ENCODE peak calls at places on chromosomes 5 and 9, in ten cellular contexts. One of them, this sample, is unnamed.

GRCh38 chr9:133334161-133334560 is 1.8 kb downstream of the SURF6 start:
- DNase-seq in cardiac fibroblast: no peak
- DNase-seq in lower lobe of right lung: peak
- DNase-seq in choroid plexus epithelial cell: no peak
- DNase-seq in NAMALWA: no peak
- DNase-seq in body of pancreas: no peak
- DNase-seq in CD8-positive, alpha-beta memory T cell: no peak
- DNase-seq in OCI-LY7: peak
- DNase-seq in CMK: no peak
- DNase-seq in WTC11: peak
- DNase-seq in this sample: no peak

GRCh38 chr5:154138701-154139100 is 51.8 kb upstream of the GALNT10 start:
- DNase-seq in cardiac fibroblast: no peak
- DNase-seq in lower lobe of right lung: no peak
- DNase-seq in choroid plexus epithelial cell: no peak
- DNase-seq in NAMALWA: no peak
- DNase-seq in body of pancreas: peak
- DNase-seq in CD8-positive, alpha-beta memory T cell: no peak
- DNase-seq in OCI-LY7: no peak
- DNase-seq in CMK: no peak
- DNase-seq in WTC11: no peak
- DNase-seq in this sample: no peak

GRCh38 chr5:11143456-11144267 is 382.6 kb upstream of the DAP start:
- DNase-seq in cardiac fibroblast: no peak
- DNase-seq in lower lobe of right lung: no peak
- DNase-seq in choroid plexus epithelial cell: no peak
- DNase-seq in NAMALWA: no peak
- DNase-seq in body of pancreas: no peak
- DNase-seq in CD8-positive, alpha-beta memory T cell: no peak
- DNase-seq in OCI-LY7: no peak
- DNase-seq in CMK: no peak
- DNase-seq in WTC11: no peak
- DNase-seq in this sample: no peak

GRCh38 chr5:39423331-39423751 is 1.4 kb downstream of the DAB2 start:
- DNase-seq in cardiac fibroblast: no peak
- DNase-seq in lower lobe of right lung: no peak
- DNase-seq in choroid plexus epithelial cell: no peak
- DNase-seq in NAMALWA: no peak
- DNase-seq in body of pancreas: no peak
- DNase-seq in CD8-positive, alpha-beta memory T cell: no peak
- DNase-seq in OCI-LY7: no peak
- DNase-seq in CMK: no peak
- DNase-seq in WTC11: peak
- DNase-seq in this sample: no peak

GRCh38 chr5:9653811-9654210 is 23.7 kb upstream of the TAS2R1 start:
- DNase-seq in cardiac fibroblast: peak
- DNase-seq in lower lobe of right lung: no peak
- DNase-seq in choroid plexus epithelial cell: peak
- DNase-seq in NAMALWA: no peak
- DNase-seq in body of pancreas: peak
- DNase-seq in CD8-positive, alpha-beta memory T cell: no peak
- DNase-seq in OCI-LY7: no peak
- DNase-seq in CMK: no peak
- DNase-seq in WTC11: no peak
- DNase-seq in this sample: peak

GRCh38 chr9:36056896-36057295 is 20.2 kb downstream of the RECK start:
- DNase-seq in cardiac fibroblast: no peak
- DNase-seq in lower lobe of right lung: no peak
- DNase-seq in choroid plexus epithelial cell: no peak
- DNase-seq in NAMALWA: no peak
- DNase-seq in body of pancreas: no peak
- DNase-seq in CD8-positive, alpha-beta memory T cell: no peak
- DNase-seq in OCI-LY7: no peak
- DNase-seq in CMK: no peak
- DNase-seq in WTC11: no peak
- DNase-seq in this sample: no peak

GRCh38 chr5:35183243-35183955 is 46.9 kb downstream of the PRLR start:
- DNase-seq in cardiac fibroblast: peak
- DNase-seq in lower lobe of right lung: no peak
- DNase-seq in choroid plexus epithelial cell: peak
- DNase-seq in NAMALWA: peak
- DNase-seq in body of pancreas: peak
- DNase-seq in CD8-positive, alpha-beta memory T cell: no peak
- DNase-seq in OCI-LY7: peak
- DNase-seq in CMK: no peak
- DNase-seq in WTC11: peak
- DNase-seq in this sample: no peak

GRCh38 chr9:134341306-134341705 is 15.1 kb downstream of the RXRA start:
- DNase-seq in cardiac fibroblast: no peak
- DNase-seq in lower lobe of right lung: peak
- DNase-seq in choroid plexus epithelial cell: no peak
- DNase-seq in NAMALWA: no peak
- DNase-seq in body of pancreas: peak
- DNase-seq in CD8-positive, alpha-beta memory T cell: no peak
- DNase-seq in OCI-LY7: no peak
- DNase-seq in CMK: no peak
- DNase-seq in WTC11: no peak
- DNase-seq in this sample: no peak

GRCh38 chr5:115168829-115169391 is 798 bp downstream of the TRIM36 start:
- DNase-seq in cardiac fibroblast: no peak
- DNase-seq in lower lobe of right lung: no peak
- DNase-seq in choroid plexus epithelial cell: peak
- DNase-seq in NAMALWA: peak
- DNase-seq in body of pancreas: peak
- DNase-seq in CD8-positive, alpha-beta memory T cell: no peak
- DNase-seq in OCI-LY7: no peak
- DNase-seq in CMK: no peak
- DNase-seq in WTC11: peak
- DNase-seq in this sample: no peak

GRCh38 chr5:178207917-178208280 is 3.6 kb downstream of the HNRNPAB start:
- DNase-seq in cardiac fibroblast: no peak
- DNase-seq in lower lobe of right lung: no peak
- DNase-seq in choroid plexus epithelial cell: no peak
- DNase-seq in NAMALWA: peak
- DNase-seq in body of pancreas: no peak
- DNase-seq in CD8-positive, alpha-beta memory T cell: no peak
- DNase-seq in OCI-LY7: no peak
- DNase-seq in CMK: no peak
- DNase-seq in WTC11: no peak
- DNase-seq in this sample: no peak

GRCh38 chr5:169695919-169696490 is 58.9 kb downstream of the DOCK2 start:
- DNase-seq in cardiac fibroblast: peak
- DNase-seq in lower lobe of right lung: no peak
- DNase-seq in choroid plexus epithelial cell: peak
- DNase-seq in NAMALWA: no peak
- DNase-seq in body of pancreas: no peak
- DNase-seq in CD8-positive, alpha-beta memory T cell: no peak
- DNase-seq in OCI-LY7: no peak
- DNase-seq in CMK: no peak
- DNase-seq in WTC11: no peak
- DNase-seq in this sample: no peak

GRCh38 chr5:40333459-40334241 is 346.1 kb upstream of the PTGER4 start:
- DNase-seq in cardiac fibroblast: peak
- DNase-seq in lower lobe of right lung: no peak
- DNase-seq in choroid plexus epithelial cell: peak
- DNase-seq in NAMALWA: no peak
- DNase-seq in body of pancreas: no peak
- DNase-seq in CD8-positive, alpha-beta memory T cell: no peak
- DNase-seq in OCI-LY7: no peak
- DNase-seq in CMK: no peak
- DNase-seq in WTC11: no peak
- DNase-seq in this sample: no peak

GRCh38 chr5:67416986-67417385 is 220.4 kb upstream of the CD180 start:
- DNase-seq in cardiac fibroblast: no peak
- DNase-seq in lower lobe of right lung: no peak
- DNase-seq in choroid plexus epithelial cell: no peak
- DNase-seq in NAMALWA: no peak
- DNase-seq in body of pancreas: no peak
- DNase-seq in CD8-positive, alpha-beta memory T cell: no peak
- DNase-seq in OCI-LY7: no peak
- DNase-seq in CMK: no peak
- DNase-seq in WTC11: no peak
- DNase-seq in this sample: no peak

GRCh38 chr9:8486095-8486494 is 686.5 kb upstream of the DMAC1 start:
- DNase-seq in cardiac fibroblast: peak
- DNase-seq in lower lobe of right lung: no peak
- DNase-seq in choroid plexus epithelial cell: peak
- DNase-seq in NAMALWA: peak
- DNase-seq in body of pancreas: peak
- DNase-seq in CD8-positive, alpha-beta memory T cell: no peak
- DNase-seq in OCI-LY7: no peak
- DNase-seq in CMK: no peak
- DNase-seq in WTC11: peak
- DNase-seq in this sample: no peak

GRCh38 chr9:2620876-2621677 is 510 bp upstream of the VLDLR start:
- DNase-seq in cardiac fibroblast: peak
- DNase-seq in lower lobe of right lung: peak
- DNase-seq in choroid plexus epithelial cell: peak
- DNase-seq in NAMALWA: peak
- DNase-seq in body of pancreas: peak
- DNase-seq in CD8-positive, alpha-beta memory T cell: peak
- DNase-seq in OCI-LY7: no peak
- DNase-seq in CMK: no peak
- DNase-seq in WTC11: peak
- DNase-seq in this sample: peak

GRCh38 chr9:87567047-87567446 is 69.4 kb downstream of the DAPK1 start:
- DNase-seq in cardiac fibroblast: no peak
- DNase-seq in lower lobe of right lung: no peak
- DNase-seq in choroid plexus epithelial cell: no peak
- DNase-seq in NAMALWA: no peak
- DNase-seq in body of pancreas: peak
- DNase-seq in CD8-positive, alpha-beta memory T cell: no peak
- DNase-seq in OCI-LY7: no peak
- DNase-seq in CMK: no peak
- DNase-seq in WTC11: no peak
- DNase-seq in this sample: no peak

GRCh38 chr5:66987949-66988838 is 208.4 kb downstream of the CD180 start:
- DNase-seq in cardiac fibroblast: peak
- DNase-seq in lower lobe of right lung: no peak
- DNase-seq in choroid plexus epithelial cell: peak
- DNase-seq in NAMALWA: peak
- DNase-seq in body of pancreas: no peak
- DNase-seq in CD8-positive, alpha-beta memory T cell: peak
- DNase-seq in OCI-LY7: peak
- DNase-seq in CMK: no peak
- DNase-seq in WTC11: no peak
- DNase-seq in this sample: no peak

GRCh38 chr9:15178621-15179020 is 128.4 kb downstream of the TTC39B start:
- DNase-seq in cardiac fibroblast: no peak
- DNase-seq in lower lobe of right lung: no peak
- DNase-seq in choroid plexus epithelial cell: no peak
- DNase-seq in NAMALWA: no peak
- DNase-seq in body of pancreas: no peak
- DNase-seq in CD8-positive, alpha-beta memory T cell: no peak
- DNase-seq in OCI-LY7: no peak
- DNase-seq in CMK: no peak
- DNase-seq in WTC11: no peak
- DNase-seq in this sample: no peak

GRCh38 chr5:98905857-98906688 is 22.7 kb downstream of the CHD1 start:
- DNase-seq in cardiac fibroblast: peak
- DNase-seq in lower lobe of right lung: no peak
- DNase-seq in choroid plexus epithelial cell: peak
- DNase-seq in NAMALWA: peak
- DNase-seq in body of pancreas: no peak
- DNase-seq in CD8-positive, alpha-beta memory T cell: peak
- DNase-seq in OCI-LY7: peak
- DNase-seq in CMK: no peak
- DNase-seq in WTC11: no peak
- DNase-seq in this sample: no peak

GRCh38 chr5:38463634-38464521 is 92.6 kb downstream of the LIFR start:
- DNase-seq in cardiac fibroblast: peak
- DNase-seq in lower lobe of right lung: no peak
- DNase-seq in choroid plexus epithelial cell: peak
- DNase-seq in NAMALWA: no peak
- DNase-seq in body of pancreas: no peak
- DNase-seq in CD8-positive, alpha-beta memory T cell: no peak
- DNase-seq in OCI-LY7: no peak
- DNase-seq in CMK: no peak
- DNase-seq in WTC11: no peak
- DNase-seq in this sample: no peak

GRCh38 chr5:36928947-36929346 is 52.4 kb downstream of the NIPBL start:
- DNase-seq in cardiac fibroblast: peak
- DNase-seq in lower lobe of right lung: no peak
- DNase-seq in choroid plexus epithelial cell: peak
- DNase-seq in NAMALWA: no peak
- DNase-seq in body of pancreas: no peak
- DNase-seq in CD8-positive, alpha-beta memory T cell: no peak
- DNase-seq in OCI-LY7: no peak
- DNase-seq in CMK: no peak
- DNase-seq in WTC11: no peak
- DNase-seq in this sample: no peak

GRCh38 chr5:15592728-15593127 is 92.7 kb downstream of the FBXL7 start:
- DNase-seq in cardiac fibroblast: no peak
- DNase-seq in lower lobe of right lung: no peak
- DNase-seq in choroid plexus epithelial cell: no peak
- DNase-seq in NAMALWA: no peak
- DNase-seq in body of pancreas: no peak
- DNase-seq in CD8-positive, alpha-beta memory T cell: no peak
- DNase-seq in OCI-LY7: no peak
- DNase-seq in CMK: no peak
- DNase-seq in WTC11: no peak
- DNase-seq in this sample: no peak

GRCh38 chr9:120916573-120916972 is 10.0 kb downstream of the TRAF1 start:
- DNase-seq in cardiac fibroblast: peak
- DNase-seq in lower lobe of right lung: no peak
- DNase-seq in choroid plexus epithelial cell: peak
- DNase-seq in NAMALWA: no peak
- DNase-seq in body of pancreas: peak
- DNase-seq in CD8-positive, alpha-beta memory T cell: no peak
- DNase-seq in OCI-LY7: no peak
- DNase-seq in CMK: no peak
- DNase-seq in WTC11: no peak
- DNase-seq in this sample: no peak

GRCh38 chr5:5344051-5344571 is 78.4 kb upstream of the ICE1 start:
- DNase-seq in cardiac fibroblast: no peak
- DNase-seq in lower lobe of right lung: no peak
- DNase-seq in choroid plexus epithelial cell: no peak
- DNase-seq in NAMALWA: no peak
- DNase-seq in body of pancreas: no peak
- DNase-seq in CD8-positive, alpha-beta memory T cell: no peak
- DNase-seq in OCI-LY7: no peak
- DNase-seq in CMK: no peak
- DNase-seq in WTC11: no peak
- DNase-seq in this sample: no peak

GRCh38 chr5:396715-397032 is 46.3 kb upstream of the EXOC3 start:
- DNase-seq in cardiac fibroblast: no peak
- DNase-seq in lower lobe of right lung: no peak
- DNase-seq in choroid plexus epithelial cell: no peak
- DNase-seq in NAMALWA: no peak
- DNase-seq in body of pancreas: no peak
- DNase-seq in CD8-positive, alpha-beta memory T cell: no peak
- DNase-seq in OCI-LY7: no peak
- DNase-seq in CMK: no peak
- DNase-seq in WTC11: no peak
- DNase-seq in this sample: no peak

GRCh38 chr5:129361441-129362025 is 98.6 kb upstream of the ADAMTS19 start:
- DNase-seq in cardiac fibroblast: peak
- DNase-seq in lower lobe of right lung: no peak
- DNase-seq in choroid plexus epithelial cell: peak
- DNase-seq in NAMALWA: peak
- DNase-seq in body of pancreas: no peak
- DNase-seq in CD8-positive, alpha-beta memory T cell: no peak
- DNase-seq in OCI-LY7: peak
- DNase-seq in CMK: peak
- DNase-seq in WTC11: no peak
- DNase-seq in this sample: no peak

GRCh38 chr5:149024477-149024876 is 38.4 kb downstream of the SH3TC2 start:
- DNase-seq in cardiac fibroblast: peak
- DNase-seq in lower lobe of right lung: no peak
- DNase-seq in choroid plexus epithelial cell: no peak
- DNase-seq in NAMALWA: no peak
- DNase-seq in body of pancreas: no peak
- DNase-seq in CD8-positive, alpha-beta memory T cell: no peak
- DNase-seq in OCI-LY7: no peak
- DNase-seq in CMK: no peak
- DNase-seq in WTC11: no peak
- DNase-seq in this sample: no peak

GRCh38 chr5:169801324-169801777 is 164.3 kb downstream of the DOCK2 start:
- DNase-seq in cardiac fibroblast: peak
- DNase-seq in lower lobe of right lung: no peak
- DNase-seq in choroid plexus epithelial cell: peak
- DNase-seq in NAMALWA: no peak
- DNase-seq in body of pancreas: no peak
- DNase-seq in CD8-positive, alpha-beta memory T cell: no peak
- DNase-seq in OCI-LY7: no peak
- DNase-seq in CMK: no peak
- DNase-seq in WTC11: no peak
- DNase-seq in this sample: no peak